ENCODE peak calls at places on chromosomes 7 and 10, in ten cellular contexts. One of them, this sample, is unnamed.

GRCh38 chr10:50373821-50374501 is 122.6 kb upstream of the ASAH2 start:
- DNase-seq in transverse colon: no peak
- DNase-seq in fibroblast of the aortic adventitia: peak
- DNase-seq in cardiac muscle cell: no peak
- DNase-seq in prostate gland: no peak
- DNase-seq in fibroblast of lung: no peak
- DNase-seq in cardiac fibroblast: peak
- DNase-seq in psoas muscle: no peak
- DNase-seq in NB4: no peak
- DNase-seq in left ventricle myocardium inferior: no peak
- DNase-seq in this sample: no peak

GRCh38 chr10:52063159-52063558 is 250.9 kb upstream of the DKK1 start:
- DNase-seq in transverse colon: no peak
- DNase-seq in fibroblast of the aortic adventitia: no peak
- DNase-seq in cardiac muscle cell: no peak
- DNase-seq in prostate gland: no peak
- DNase-seq in fibroblast of lung: no peak
- DNase-seq in cardiac fibroblast: no peak
- DNase-seq in psoas muscle: no peak
- DNase-seq in NB4: no peak
- DNase-seq in left ventricle myocardium inferior: no peak
- DNase-seq in this sample: no peak

GRCh38 chr7:151711906-151712771 is 164.8 kb downstream of the PRKAG2 start:
- DNase-seq in transverse colon: no peak
- DNase-seq in fibroblast of the aortic adventitia: no peak
- DNase-seq in cardiac muscle cell: no peak
- DNase-seq in prostate gland: no peak
- DNase-seq in fibroblast of lung: no peak
- DNase-seq in cardiac fibroblast: no peak
- DNase-seq in psoas muscle: no peak
- DNase-seq in NB4: no peak
- DNase-seq in left ventricle myocardium inferior: peak
- DNase-seq in this sample: no peak

GRCh38 chr7:299628-300027 is 9.7 kb downstream of the FOXL3 start:
- DNase-seq in transverse colon: no peak
- DNase-seq in fibroblast of the aortic adventitia: no peak
- DNase-seq in cardiac muscle cell: no peak
- DNase-seq in prostate gland: no peak
- DNase-seq in fibroblast of lung: no peak
- DNase-seq in cardiac fibroblast: no peak
- DNase-seq in psoas muscle: no peak
- DNase-seq in NB4: no peak
- DNase-seq in left ventricle myocardium inferior: no peak
- DNase-seq in this sample: no peak

GRCh38 chr10:117186832-117187615 is 10.3 kb upstream of the KCNK18 start:
- DNase-seq in transverse colon: no peak
- DNase-seq in fibroblast of the aortic adventitia: no peak
- DNase-seq in cardiac muscle cell: no peak
- DNase-seq in prostate gland: no peak
- DNase-seq in fibroblast of lung: no peak
- DNase-seq in cardiac fibroblast: no peak
- DNase-seq in psoas muscle: no peak
- DNase-seq in NB4: peak
- DNase-seq in left ventricle myocardium inferior: no peak
- DNase-seq in this sample: peak

GRCh38 chr10:124318076-124318475 is 100.6 kb downstream of the OAT start:
- DNase-seq in transverse colon: no peak
- DNase-seq in fibroblast of the aortic adventitia: no peak
- DNase-seq in cardiac muscle cell: no peak
- DNase-seq in prostate gland: no peak
- DNase-seq in fibroblast of lung: no peak
- DNase-seq in cardiac fibroblast: no peak
- DNase-seq in psoas muscle: no peak
- DNase-seq in NB4: no peak
- DNase-seq in left ventricle myocardium inferior: no peak
- DNase-seq in this sample: no peak

GRCh38 chr10:72846225-72846624 is 47.3 kb upstream of the OIT3 start:
- DNase-seq in transverse colon: no peak
- DNase-seq in fibroblast of the aortic adventitia: peak
- DNase-seq in cardiac muscle cell: no peak
- DNase-seq in prostate gland: no peak
- DNase-seq in fibroblast of lung: peak
- DNase-seq in cardiac fibroblast: peak
- DNase-seq in psoas muscle: no peak
- DNase-seq in NB4: peak
- DNase-seq in left ventricle myocardium inferior: no peak
- DNase-seq in this sample: peak

GRCh38 chr10:15280462-15280861 is 90.6 kb downstream of the FAM171A1 start:
- DNase-seq in transverse colon: no peak
- DNase-seq in fibroblast of the aortic adventitia: peak
- DNase-seq in cardiac muscle cell: no peak
- DNase-seq in prostate gland: no peak
- DNase-seq in fibroblast of lung: no peak
- DNase-seq in cardiac fibroblast: peak
- DNase-seq in psoas muscle: no peak
- DNase-seq in NB4: no peak
- DNase-seq in left ventricle myocardium inferior: no peak
- DNase-seq in this sample: no peak

GRCh38 chr7:35556532-35557471 is 138.1 kb downstream of the HERPUD2 start:
- DNase-seq in transverse colon: no peak
- DNase-seq in fibroblast of the aortic adventitia: no peak
- DNase-seq in cardiac muscle cell: no peak
- DNase-seq in prostate gland: no peak
- DNase-seq in fibroblast of lung: no peak
- DNase-seq in cardiac fibroblast: no peak
- DNase-seq in psoas muscle: no peak
- DNase-seq in NB4: peak
- DNase-seq in left ventricle myocardium inferior: no peak
- DNase-seq in this sample: peak

GRCh38 chr10:5396545-5396944 is 8.1 kb downstream of the TUBAL3 start:
- DNase-seq in transverse colon: no peak
- DNase-seq in fibroblast of the aortic adventitia: no peak
- DNase-seq in cardiac muscle cell: no peak
- DNase-seq in prostate gland: no peak
- DNase-seq in fibroblast of lung: no peak
- DNase-seq in cardiac fibroblast: no peak
- DNase-seq in psoas muscle: no peak
- DNase-seq in NB4: no peak
- DNase-seq in left ventricle myocardium inferior: no peak
- DNase-seq in this sample: no peak

GRCh38 chr10:74500026-74500704 is 326.2 kb upstream of the KAT6B start:
- DNase-seq in transverse colon: no peak
- DNase-seq in fibroblast of the aortic adventitia: no peak
- DNase-seq in cardiac muscle cell: no peak
- DNase-seq in prostate gland: no peak
- DNase-seq in fibroblast of lung: peak
- DNase-seq in cardiac fibroblast: no peak
- DNase-seq in psoas muscle: no peak
- DNase-seq in NB4: no peak
- DNase-seq in left ventricle myocardium inferior: no peak
- DNase-seq in this sample: no peak

GRCh38 chr7:127776776-127777390 is 124.9 kb downstream of the SND1 start:
- DNase-seq in transverse colon: no peak
- DNase-seq in fibroblast of the aortic adventitia: peak
- DNase-seq in cardiac muscle cell: no peak
- DNase-seq in prostate gland: no peak
- DNase-seq in fibroblast of lung: peak
- DNase-seq in cardiac fibroblast: peak
- DNase-seq in psoas muscle: no peak
- DNase-seq in NB4: no peak
- DNase-seq in left ventricle myocardium inferior: no peak
- DNase-seq in this sample: peak

GRCh38 chr7:5514440-5515035 is 90.9 kb upstream of the TNRC18 start:
- DNase-seq in transverse colon: no peak
- DNase-seq in fibroblast of the aortic adventitia: no peak
- DNase-seq in cardiac muscle cell: no peak
- DNase-seq in prostate gland: no peak
- DNase-seq in fibroblast of lung: peak
- DNase-seq in cardiac fibroblast: no peak
- DNase-seq in psoas muscle: no peak
- DNase-seq in NB4: peak
- DNase-seq in left ventricle myocardium inferior: no peak
- DNase-seq in this sample: no peak

DNA sequence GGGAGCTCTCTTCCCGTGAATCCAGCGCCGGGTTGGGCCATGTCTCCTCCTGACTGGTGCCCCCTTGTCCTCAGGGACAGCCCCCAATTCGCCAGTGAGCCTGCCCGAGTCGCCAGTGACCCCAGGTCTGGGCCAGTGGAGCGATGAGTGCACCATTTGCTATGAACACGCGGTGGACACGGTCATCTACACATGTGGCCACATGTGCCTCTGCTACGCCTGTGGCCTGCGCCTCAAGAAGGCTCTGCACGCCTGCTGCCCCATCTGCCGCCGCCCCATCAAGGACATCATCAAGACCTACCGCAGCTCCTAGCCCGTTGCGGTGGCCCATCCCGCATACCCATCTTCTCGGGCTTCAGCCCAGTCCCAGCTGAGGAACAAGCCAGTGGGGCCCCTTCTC is 96.6 kb downstream of the NEURL1 start:
- DNase-seq in transverse colon: no peak
- DNase-seq in fibroblast of the aortic adventitia: no peak
- DNase-seq in cardiac muscle cell: no peak
- DNase-seq in prostate gland: no peak
- DNase-seq in fibroblast of lung: no peak
- DNase-seq in cardiac fibroblast: no peak
- DNase-seq in psoas muscle: no peak
- DNase-seq in NB4: no peak
- DNase-seq in left ventricle myocardium inferior: no peak
- DNase-seq in this sample: no peak
- TF ChIP-seq CTCF in transverse colon: no peak
- TF ChIP-seq CTCF in fibroblast of the aortic adventitia: no peak
- TF ChIP-seq CTCF in cardiac muscle cell: no peak
- TF ChIP-seq CTCF in prostate gland: no peak
- TF ChIP-seq CTCF in fibroblast of lung: no peak
- TF ChIP-seq CTCF in cardiac fibroblast: no peak
- TF ChIP-seq CTCF in psoas muscle: no peak
- TF ChIP-seq CTCF in NB4: no peak
- TF ChIP-seq CTCF in left ventricle myocardium inferior: no peak
- TF ChIP-seq CTCF in this sample: no peak

GRCh38 chr10:8051109-8051781 is 3.2 kb upstream of the GATA3 start:
- DNase-seq in transverse colon: no peak
- DNase-seq in fibroblast of the aortic adventitia: no peak
- DNase-seq in cardiac muscle cell: no peak
- DNase-seq in prostate gland: no peak
- DNase-seq in fibroblast of lung: no peak
- DNase-seq in cardiac fibroblast: no peak
- DNase-seq in psoas muscle: no peak
- DNase-seq in NB4: no peak
- DNase-seq in left ventricle myocardium inferior: no peak
- DNase-seq in this sample: no peak
- H3K4me3 ChIP-seq in transverse colon: no peak
- H3K4me3 ChIP-seq in fibroblast of the aortic adventitia: no peak
- H3K4me3 ChIP-seq in cardiac muscle cell: peak
- H3K4me3 ChIP-seq in prostate gland: peak
- H3K4me3 ChIP-seq in fibroblast of lung: no peak
- H3K4me3 ChIP-seq in cardiac fibroblast: no peak
- H3K4me3 ChIP-seq in psoas muscle: peak
- H3K4me3 ChIP-seq in NB4: no peak
- H3K4me3 ChIP-seq in left ventricle myocardium inferior: peak
- H3K4me3 ChIP-seq in this sample: no peak

DNA sequence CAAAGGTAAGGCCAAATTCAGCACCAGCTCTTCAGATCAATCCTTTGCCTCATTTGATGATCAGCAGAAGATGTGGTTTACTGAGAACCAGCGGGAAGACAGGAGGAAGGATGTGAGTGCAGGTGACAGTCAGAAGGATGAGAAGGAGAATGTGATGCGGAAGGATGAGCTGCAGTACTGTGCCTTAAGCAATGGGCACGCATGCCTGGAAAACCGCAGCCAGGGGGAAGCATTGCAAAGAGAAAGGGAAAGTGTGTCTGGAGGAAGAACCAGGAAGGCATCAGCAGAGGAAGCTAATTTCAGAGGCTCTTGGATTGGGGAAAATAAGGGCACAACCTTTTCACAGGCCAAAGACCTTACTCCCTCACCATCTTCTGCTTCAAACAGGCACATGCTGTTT is 25.7 kb downstream of the C10orf71 start:
- DNase-seq in transverse colon: no peak
- DNase-seq in fibroblast of the aortic adventitia: no peak
- DNase-seq in cardiac muscle cell: no peak
- DNase-seq in prostate gland: no peak
- DNase-seq in fibroblast of lung: no peak
- DNase-seq in cardiac fibroblast: no peak
- DNase-seq in psoas muscle: no peak
- DNase-seq in NB4: no peak
- DNase-seq in left ventricle myocardium inferior: no peak
- DNase-seq in this sample: no peak
- TF ChIP-seq CTCF in transverse colon: no peak
- TF ChIP-seq CTCF in fibroblast of the aortic adventitia: no peak
- TF ChIP-seq CTCF in cardiac muscle cell: peak
- TF ChIP-seq CTCF in prostate gland: no peak
- TF ChIP-seq CTCF in fibroblast of lung: no peak
- TF ChIP-seq CTCF in cardiac fibroblast: no peak
- TF ChIP-seq CTCF in psoas muscle: no peak
- TF ChIP-seq CTCF in NB4: peak
- TF ChIP-seq CTCF in left ventricle myocardium inferior: no peak
- TF ChIP-seq CTCF in this sample: peak

DNA sequence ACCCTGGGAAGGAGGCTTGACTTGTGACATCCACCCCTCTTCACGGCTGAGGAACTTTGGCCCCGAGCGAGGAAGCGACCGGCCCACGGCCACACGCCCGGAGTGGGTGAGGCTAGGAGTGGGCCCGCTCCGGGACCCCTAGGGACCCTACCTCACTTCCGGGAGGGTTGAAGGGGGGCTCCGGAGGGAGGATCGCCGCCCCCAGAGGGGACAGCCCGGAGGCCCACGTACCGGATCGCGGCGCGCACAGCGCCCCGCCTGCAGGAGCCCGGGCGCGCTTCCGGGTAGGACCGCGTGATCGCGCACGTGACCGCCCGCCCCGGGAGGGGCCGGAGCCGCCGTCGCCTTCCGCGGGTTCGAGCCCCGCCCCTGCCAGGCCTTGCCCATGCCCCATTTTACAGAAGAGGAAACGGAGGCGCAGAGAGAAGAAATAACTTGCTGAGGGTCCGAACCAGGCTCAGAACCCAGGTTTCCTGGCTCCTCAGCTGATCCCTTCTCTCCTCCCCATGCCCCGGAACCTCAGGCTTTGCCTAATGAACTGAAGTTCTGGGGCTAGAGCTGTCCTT is at the start of gene HPS1:
- DNase-seq in transverse colon: peak
- DNase-seq in fibroblast of the aortic adventitia: peak
- DNase-seq in cardiac muscle cell: peak
- DNase-seq in prostate gland: peak
- DNase-seq in fibroblast of lung: peak
- DNase-seq in cardiac fibroblast: peak
- DNase-seq in psoas muscle: peak
- DNase-seq in NB4: peak
- DNase-seq in left ventricle myocardium inferior: peak
- DNase-seq in this sample: no peak
- H3K4me3 ChIP-seq in transverse colon: peak
- H3K4me3 ChIP-seq in fibroblast of the aortic adventitia: peak
- H3K4me3 ChIP-seq in cardiac muscle cell: peak
- H3K4me3 ChIP-seq in prostate gland: peak
- H3K4me3 ChIP-seq in fibroblast of lung: peak
- H3K4me3 ChIP-seq in cardiac fibroblast: peak
- H3K4me3 ChIP-seq in psoas muscle: peak
- H3K4me3 ChIP-seq in NB4: peak
- H3K4me3 ChIP-seq in left ventricle myocardium inferior: peak
- H3K4me3 ChIP-seq in this sample: peak